ENCODE peak calls at places on chromosomes 1 and 21, in five cellular contexts. G is endothelial cell, F is cardiac fibroblast, I is progenitor cell of endocrine pancreas, S is suprapubic skin. D is an unnamed sample.
A peak's percentile ranks its signal among the peaks of the same experiment; 100 is the strongest.

GRCh38 chr1:95701450-95702173 is 467.6 kb downstream of the RWDD3 start:
- DNase-seq in F (no peak), S (no peak), I (no peak), G (no peak), D (no peak)

GRCh38 chr1:921011-921837 is 2.5 kb upstream of the SAMD11 start:
- DNase-seq in F (peak; percentile 70), S (no peak), I (peak; percentile 64), G (peak; percentile 69), D (no peak)

GRCh38 chr1:211822677-211823426 is 7.7 kb downstream of the LPGAT1 start:
- DNase-seq in S (no peak), I (no peak), G (no peak), F (no peak), D (no peak)

GRCh38 chr1:234408757-234409156 is 35.5 kb downstream of the COA6 start:
- DNase-seq in I (no peak), F (no peak), S (no peak), G (no peak), D (peak; percentile 33)

GRCh38 chr1:232628335-232629214 is 1.4 kb downstream of the SIPA1L2 start:
- DNase-seq in S (no peak), I (no peak), G (no peak), F (peak; percentile 62), D (no peak)

GRCh38 chr1:36523850-36524249 is 41.1 kb upstream of the CSF3R start:
- DNase-seq in S (no peak), F (no peak), G (no peak), I (no peak), D (peak; percentile 49)

GRCh38 chr1:6484826-6485139 is 6.7 kb downstream of the PLEKHG5 start:
- DNase-seq in I (peak; percentile 13), S (no peak), G (no peak), F (no peak), D (no peak)

GRCh38 chr1:44812822-44813543 is 4.7 kb downstream of the BTBD19 start:
- DNase-seq in I (no peak), F (no peak), S (no peak), G (peak; percentile 47), D (peak; percentile 4)

GRCh38 chr1:46569116-46569515 is 17.7 kb upstream of the KNCN start:
- DNase-seq in F (no peak), I (no peak), G (no peak), S (peak; percentile 30), D (no peak)

GRCh38 chr1:7538033-7538432 is 233.1 kb upstream of the VAMP3 start:
- DNase-seq in F (peak; percentile 42), S (no peak), I (no peak), G (no peak), D (no peak)

GRCh38 chr1:62832276-62832675 is 48.3 kb downstream of the ATG4C start:
- DNase-seq in I (no peak), G (no peak), F (no peak), S (no peak), D (no peak)

GRCh38 chr1:225881081-225882007 is 836 bp downstream of the TMEM63A start:
- DNase-seq in S (no peak), G (no peak), F (peak; percentile 49), I (no peak), D (peak; percentile 73)

GRCh38 chr1:172352435-172352834 is 68.0 kb upstream of the C1orf105 start:
- DNase-seq in S (no peak), I (no peak), F (peak; percentile 31), G (no peak), D (no peak)

GRCh38 chr1:87224209-87224608 is 104.5 kb upstream of the LMO4 start:
- DNase-seq in I (no peak), S (no peak), G (no peak), F (peak; percentile 99), D (no peak)

GRCh38 chr1:206002833-206003532 is at the start of gene RAB7B:
- DNase-seq in I (no peak), G (no peak), F (peak; percentile 74), S (peak; percentile 82), D (no peak)

GRCh38 chr1:17125756-17126237 is 6.5 kb upstream of the PADI2 start:
- DNase-seq in F (peak; percentile 86), S (peak; percentile 89), I (peak; percentile 89), G (peak; percentile 97), D (peak; percentile 89)

GRCh38 chr1:193556042-193556441 is 369.6 kb upstream of the B3GALT2 start:
- DNase-seq in I (no peak), S (no peak), F (no peak), G (no peak), D (no peak)

GRCh38 chr1:3066250-3066711 is 2.7 kb upstream of the PRDM16 start:
- DNase-seq in S (peak; percentile 55), F (peak; percentile 22), I (peak; percentile 51), G (peak; percentile 70), D (no peak)

GRCh38 chr1:42424201-42424600 is 31.6 kb downstream of the ZMYND12 start:
- DNase-seq in G (no peak), S (no peak), I (no peak), F (peak; percentile 15), D (no peak)

GRCh38 chr21:42282021-42282420 is 33.2 kb downstream of the TFF3 start:
- DNase-seq in G (no peak), F (no peak), I (no peak), S (no peak), D (no peak)

GRCh38 chr1:234746798-234747196 is 136.8 kb upstream of the IRF2BP2 start:
- DNase-seq in S (no peak), I (no peak), F (no peak), G (no peak), D (no peak)

GRCh38 chr1:232211149-232211548 is 418.8 kb downstream of the SIPA1L2 start:
- DNase-seq in G (peak; percentile 13), F (no peak), S (no peak), I (no peak), D (peak; percentile 27)

GRCh38 chr1:53548031-53548491 is 88.9 kb downstream of the DMRTB1 start:
- DNase-seq in F (no peak), I (no peak), G (no peak), S (no peak), D (no peak)

GRCh38 chr1:77825356-77825709 is 45.9 kb downstream of the MIGA1 start:
- DNase-seq in G (peak; percentile 6), S (no peak), F (peak; percentile 96), I (no peak), D (peak; percentile 16)

GRCh38 chr1:29575826-29576225 is 339.5 kb downstream of the PTPRU start:
- DNase-seq in I (no peak), S (no peak), F (no peak), G (no peak), D (no peak)

GRCh38 chr1:119880063-119880462 is 16.3 kb downstream of the ADAM30 start:
- DNase-seq in F (no peak), G (no peak), I (no peak), S (no peak), D (no peak)

GRCh38 chr1:108708726-108709660 is 3.7 kb upstream of the FNDC7 start:
- DNase-seq in I (no peak), S (no peak), F (peak; percentile 38), G (no peak), D (peak; percentile 85)

GRCh38 chr1:26787381-26787705 is 407 bp upstream of the PIGV start:
- DNase-seq in F (peak; percentile 77), S (no peak), I (no peak), G (no peak), D (peak; percentile 94)

DNA sequence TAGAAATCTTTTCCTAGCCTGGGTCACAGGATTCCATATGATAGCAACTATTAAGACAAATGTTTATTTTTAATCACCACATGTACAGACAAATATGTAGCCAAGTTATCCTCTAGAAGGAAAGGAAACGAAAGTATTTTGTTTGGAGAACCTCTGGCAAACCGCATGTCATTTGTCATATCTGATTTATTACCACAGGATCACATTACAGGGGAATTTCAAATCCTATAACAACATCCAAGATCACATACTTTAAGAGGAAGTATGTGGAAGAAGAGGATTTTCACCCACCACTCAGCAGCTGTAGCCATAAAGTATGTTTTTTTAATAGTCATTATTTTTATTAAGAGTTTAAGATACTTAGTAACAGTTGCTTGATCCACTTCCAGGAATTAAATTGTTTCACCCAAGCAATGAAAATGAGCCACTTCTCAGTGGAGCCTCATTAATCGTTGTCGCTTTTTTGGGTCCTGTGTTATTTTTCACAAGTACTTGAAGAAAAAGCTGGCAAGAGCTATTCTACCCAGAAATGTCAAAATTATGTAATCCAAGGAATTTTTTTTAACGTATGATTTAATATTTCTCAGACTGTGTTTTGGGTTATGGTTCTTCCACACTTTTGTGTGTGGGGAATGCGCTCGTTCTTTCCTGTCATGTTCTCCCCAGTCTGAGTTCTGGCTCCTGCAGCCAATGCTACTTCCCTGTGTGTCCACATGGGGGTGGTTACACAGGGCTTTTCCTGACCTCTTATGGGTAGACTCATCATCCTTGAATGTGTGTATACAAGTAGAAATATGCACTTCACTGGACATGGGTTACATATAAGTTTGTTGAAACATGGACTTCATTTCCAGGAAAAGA is 6.9 kb downstream of the SERTAD4 start:
- DNase-seq in G (peak; percentile 41), F (peak; percentile 90), I (no peak), S (no peak), D (no peak)
- TF ChIP-seq CTCF in G (peak; percentile 35), F (peak; percentile 65), I (peak; percentile 52), S (no peak), D (no peak)

GRCh38 chr1:175755516-175755915 is 12.1 kb upstream of the TNR start:
- DNase-seq in F (no peak), I (no peak), G (no peak), S (no peak), D (no peak)

GRCh38 chr1:175757381-175758015 is 14.1 kb upstream of the TNR start:
- DNase-seq in F (peak; percentile 2), S (no peak), G (peak; percentile 78), I (peak; percentile 32), D (peak; percentile 37)
- TF ChIP-seq CTCF in F (peak; percentile 50), S (no peak), G (peak; percentile 87), I (peak; percentile 95), D (peak; percentile 80)

GRCh38 chr1:18574754-18575153 is 55.9 kb upstream of the PAX7 start:
- DNase-seq in S (no peak), F (no peak), G (no peak), I (no peak), D (no peak)

GRCh38 chr1:18578271-18578670 is 52.4 kb upstream of the PAX7 start:
- DNase-seq in I (no peak), F (no peak), S (no peak), G (no peak), D (no peak)

GRCh38 chr1:18573170-18573569 is 57.5 kb upstream of the PAX7 start:
- DNase-seq in G (no peak), S (no peak), I (no peak), F (no peak), D (no peak)

GRCh38 chr1:18572022-18572920 is 58.4 kb upstream of the PAX7 start:
- DNase-seq in G (no peak), I (no peak), S (no peak), F (no peak), D (no peak)

GRCh38 chr1:18575620-18576019 is 55.0 kb upstream of the PAX7 start:
- DNase-seq in I (peak; percentile 72), F (peak; percentile 30), S (peak; percentile 73), G (peak; percentile 80), D (peak; percentile 65)
- TF ChIP-seq CTCF in I (peak; percentile 75), F (peak; percentile 66), S (no peak), G (peak; percentile 66), D (peak; percentile 46)

DNA sequence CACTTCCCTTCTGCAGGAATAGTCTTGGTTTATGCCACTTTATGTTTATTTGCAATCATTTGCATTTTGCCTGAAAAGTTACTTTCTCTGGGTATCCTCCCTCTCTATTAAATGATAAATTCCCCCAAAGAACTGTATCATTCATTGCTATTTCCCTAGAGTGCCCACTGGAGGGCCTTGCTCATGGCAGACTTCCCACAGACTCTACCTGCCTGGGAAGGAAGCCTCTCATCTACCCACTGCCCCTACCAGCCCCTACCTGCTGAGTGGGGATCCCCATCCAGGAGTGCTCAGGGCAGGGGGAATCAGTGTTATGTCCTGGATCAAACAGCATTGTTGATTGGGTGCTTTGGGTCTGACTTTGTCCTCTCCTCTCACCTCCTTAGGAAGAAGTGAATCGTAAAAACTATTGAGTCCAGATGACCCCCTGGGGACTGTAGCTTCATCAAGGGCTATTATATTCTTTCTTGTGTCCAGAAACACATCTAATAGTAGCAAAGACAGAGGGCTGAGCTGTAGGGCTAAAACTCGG is 6.8 kb upstream of the LRRN2 start:
- DNase-seq in F (no peak), S (no peak), I (no peak), G (no peak), D (no peak)
- TF ChIP-seq CTCF in F (no peak), S (no peak), I (peak; percentile 20), G (no peak), D (no peak)

D was measured in activated CD8-positive, alpha-beta T cell treated with anti-CD3 and anti-CD28 coated beads for 36 hours.